ENCODE peak calls at places on chromosome 4, in ten cellular contexts. I is suprapubic skin, Z is ecto neural progenitor cell, C is lower leg skin, L is PC-9, H is dorsolateral prefrontal cortex, Q is NCI-H1092 treated with DMSO at 0.1 percent for 48 hours, A is T-helper 9 cell, W is MCF 10A, D is mucosa of descending colon. R is an unnamed sample.

GRCh38 chr4:132504438-132504837 is 644.7 kb upstream of the PCDH10 start:
- DNase-seq in A (no peak), Q (no peak), H (no peak), L (no peak), C (no peak), Z (no peak), I (no peak), W (peak), D (no peak), R (no peak)

GRCh38 chr4:14749910-14750309 is 252.4 kb upstream of the CPEB2 start:
- DNase-seq in W (peak), D (peak), Z (no peak), A (no peak), I (no peak), C (no peak), Q (peak), H (peak), L (no peak), R (no peak)

GRCh38 chr4:25144870-25145481 is 15.3 kb downstream of the SEPSECS start:
- DNase-seq in H (no peak), I (no peak), L (no peak), A (no peak), W (peak), D (no peak), Z (no peak), Q (peak), C (no peak), R (no peak)

GRCh38 chr4:168101026-168101425 is 8.7 kb downstream of the ANXA10 start:
- DNase-seq in C (no peak), H (no peak), D (no peak), I (no peak), A (no peak), L (no peak), Q (no peak), Z (no peak), W (no peak), R (no peak)

GRCh38 chr4:122661661-122662160 is 40.8 kb upstream of the IL21 start:
- DNase-seq in W (no peak), I (no peak), C (no peak), A (no peak), Z (no peak), D (no peak), L (no peak), Q (no peak), H (no peak), R (no peak)

GRCh38 chr4:97394653-97395052 is 748.6 kb downstream of the STPG2 start:
- DNase-seq in W (peak), C (no peak), L (no peak), A (no peak), I (no peak), Q (no peak), H (no peak), D (no peak), Z (no peak), R (no peak)

GRCh38 chr4:112128452-112128851 is 16.8 kb upstream of the FAM241A start:
- DNase-seq in I (no peak), L (no peak), Z (no peak), D (no peak), H (no peak), W (no peak), C (no peak), A (no peak), Q (no peak), R (no peak)

GRCh38 chr4:121784401-121784800 is 16.7 kb upstream of the EXOSC9 start:
- DNase-seq in A (no peak), I (no peak), H (no peak), Q (no peak), C (no peak), Z (no peak), L (no peak), W (no peak), D (no peak), R (no peak)

GRCh38 chr4:185424905-185425599 is 712 bp downstream of the UFSP2 start:
- DNase-seq in W (peak), D (no peak), Q (no peak), C (no peak), L (no peak), H (no peak), I (no peak), Z (no peak), A (no peak), R (no peak)

GRCh38 chr4:179415842-179416223 is 1973.6 kb upstream of the AGA start:
- DNase-seq in L (no peak), H (no peak), D (no peak), A (no peak), Z (no peak), C (no peak), W (peak), Q (peak), I (no peak), R (no peak)

GRCh38 chr4:56466910-56467283 is 520 bp upstream of the SRP72 start:
- DNase-seq in D (no peak), A (no peak), Z (no peak), L (no peak), W (peak), C (no peak), Q (peak), I (no peak), H (no peak), R (no peak)

GRCh38 chr4:52572936-52573485 is 86.1 kb downstream of the USP46 start:
- DNase-seq in Z (no peak), A (no peak), C (no peak), L (no peak), W (peak), Q (no peak), D (no peak), H (no peak), I (no peak), R (no peak)

GRCh38 chr4:70902577-70903281 is 560 bp downstream of the MOB1B start:
- DNase-seq in Q (peak), H (no peak), I (no peak), D (no peak), A (no peak), Z (no peak), C (no peak), W (peak), L (no peak), R (peak)

GRCh38 chr4:8189551-8190466 is 9.3 kb upstream of the SH3TC1 start:
- DNase-seq in H (no peak), L (no peak), Q (peak), Z (no peak), C (no peak), I (no peak), W (no peak), D (no peak), A (no peak), R (no peak)

GRCh38 chr4:154399259-154399974 is 92.2 kb downstream of the DCHS2 start:
- DNase-seq in H (no peak), C (no peak), A (no peak), I (no peak), W (peak), L (no peak), Z (no peak), D (no peak), Q (peak), R (no peak)

GRCh38 chr4:52588097-52588496 is 71.0 kb downstream of the USP46 start:
- DNase-seq in H (peak), L (no peak), D (peak), I (no peak), Q (peak), A (no peak), Z (peak), W (peak), C (no peak), R (no peak)

GRCh38 chr4:62661821-62662220 is 1461.7 kb downstream of the ADGRL3 start:
- DNase-seq in C (no peak), W (no peak), I (no peak), H (no peak), D (no peak), A (no peak), Q (no peak), Z (no peak), L (no peak), R (no peak)

GRCh38 chr4:102815981-102816380 is 11.4 kb downstream of the UBE2D3 start:
- DNase-seq in L (peak), A (no peak), H (no peak), W (peak), I (no peak), Q (no peak), D (no peak), C (no peak), Z (no peak), R (no peak)

GRCh38 chr4:25020240-25020639 is 10.5 kb downstream of the LGI2 start:
- DNase-seq in D (no peak), L (peak), C (no peak), A (no peak), H (no peak), Q (no peak), I (no peak), Z (no peak), W (peak), R (no peak)

R was measured in coronary artery.